ENCODE peak calls at places on chromosomes 4 and X, in nine cellular contexts. S is activated T-helper 1 cell treated with Interleukin-2 at 50 U/mL for 16 hours; I is HEK293T; D is T-cell; L is cardiac fibroblast; T is GM12865; G is kidney tubule cell; Q is activated CD4-positive, alpha-beta T cell treated with anti-CD3 and anti-CD28 coated beads, Interleukin-2, amount 50 U/mL, for 4 hours; E is nucleus accumbens. N is an unnamed sample.
A peak's percentile ranks its signal among the peaks of the same experiment; 100 is the strongest.

GRCh38 chr4:120327276-120327675 is 260.6 kb upstream of the MAD2L1 start:
- DNase-seq in D (no peak), S (no peak), L (no peak), G (no peak), T (no peak), E (no peak), Q (no peak), I (no peak), N (no peak)

GRCh38 chr4:103645991-103646390 is 73.8 kb downstream of the TACR3 start:
- DNase-seq in S (no peak), D (no peak), L (no peak), I (no peak), T (no peak), E (no peak), G (no peak), Q (no peak), N (no peak)

GRCh38 chr4:111492501-111492900 is 652.8 kb upstream of the FAM241A start:
- DNase-seq in T (no peak), L (no peak), I (no peak), Q (no peak), D (no peak), G (no peak), S (no peak), E (no peak), N (no peak)

GRCh38 chr4:48017108-48017527 is 546 bp downstream of the NIPAL1 start:
- DNase-seq in G (peak; percentile 88), E (no peak), Q (peak; percentile 61), T (no peak), D (peak; percentile 2), S (peak; percentile 8), I (peak; percentile 42), L (peak; percentile 64), N (no peak)

GRCh38 chr4:169164669-169165415 is 105.9 kb downstream of the SH3RF1 start:
- DNase-seq in L (peak; percentile 21), G (peak; percentile 83), T (no peak), Q (no peak), D (no peak), S (no peak), E (no peak), I (no peak), N (no peak)

GRCh38 chrX:46626566-46626965 is 53.0 kb downstream of the CHST7 start:
- DNase-seq in Q (no peak), E (no peak), T (peak; percentile 74), S (no peak), D (no peak), I (no peak), L (peak; percentile 24), G (no peak), N (peak; percentile 5)

GRCh38 chr4:78343682-78344081 is 207.9 kb upstream of the ANXA3 start:
- DNase-seq in E (no peak), G (no peak), D (no peak), I (no peak), T (no peak), S (no peak), L (no peak), Q (no peak), N (no peak)

GRCh38 chr4:83709627-83710026 is 173.7 kb downstream of the GPAT3 start:
- DNase-seq in S (no peak), E (no peak), T (no peak), L (no peak), I (no peak), G (peak; percentile 35), D (no peak), Q (no peak), N (no peak)

GRCh38 chr4:106594291-106594952 is 225.8 kb upstream of the GIMD1 start:
- DNase-seq in G (peak; percentile 23), Q (no peak), D (no peak), I (no peak), T (no peak), E (no peak), L (no peak), S (no peak), N (no peak)

GRCh38 chrX:1361275-1361674 is 24.7 kb downstream of the IL3RA start:
- DNase-seq in I (no peak), E (no peak), L (no peak), D (no peak), T (no peak), Q (no peak), G (no peak), S (no peak), N (no peak)

GRCh38 chr4:121898150-121898549 is 27.9 kb upstream of the BBS7 start:
- DNase-seq in G (peak; percentile 4), E (no peak), I (no peak), L (no peak), T (peak; percentile 13), D (peak; percentile 16), Q (no peak), S (no peak), N (no peak)

GRCh38 chrX:84634201-84634782 is 132.0 kb upstream of the HDX start:
- DNase-seq in I (no peak), T (no peak), D (no peak), Q (no peak), E (no peak), G (no peak), L (no peak), S (no peak), N (no peak)

GRCh38 chrX:1390621-1391369 is 1.1 kb downstream of the SLC25A6 start:
- DNase-seq in Q (no peak), I (no peak), E (no peak), S (no peak), D (no peak), G (no peak), T (no peak), L (no peak), N (no peak)

GRCh38 chrX:39757971-39758370 is 339.8 kb downstream of the BCOR start:
- DNase-seq in S (no peak), E (no peak), Q (no peak), L (peak; percentile 82), D (no peak), I (no peak), T (no peak), G (peak; percentile 28), N (no peak)

GRCh38 chrX:117996918-117997480 is 119.6 kb downstream of the KLHL13 start:
- DNase-seq in D (no peak), T (peak; percentile 19), L (no peak), E (no peak), I (no peak), G (peak; percentile 28), Q (no peak), S (no peak), N (no peak)

GRCh38 chrX:40008841-40009461 is 88.8 kb downstream of the BCOR start:
- DNase-seq in Q (no peak), I (no peak), E (no peak), G (peak; percentile 18), S (no peak), L (peak; percentile 13), T (peak; percentile 41), D (no peak), N (no peak)

GRCh38 chr4:29540439-29541102 is 1179.6 kb upstream of the PCDH7 start:
- DNase-seq in E (no peak), S (no peak), L (no peak), Q (no peak), T (no peak), I (no peak), D (no peak), G (no peak), N (no peak)

GRCh38 chr4:24024597-24024996 is 134.8 kb upstream of the PPARGC1A start:
- DNase-seq in G (no peak), I (no peak), D (no peak), S (no peak), L (peak; percentile 65), Q (no peak), T (no peak), E (no peak), N (no peak)

GRCh38 chrX:16771483-16772398 is 14.5 kb upstream of the TXLNG start:
- DNase-seq in Q (no peak), D (no peak), I (peak; percentile 74), E (no peak), L (peak; percentile 75), T (peak; percentile 73), G (peak; percentile 92), S (no peak), N (no peak)

GRCh38 chr4:72375050-72375736 is 193.8 kb downstream of the ADAMTS3 start:
- DNase-seq in Q (no peak), S (no peak), G (peak; percentile 84), L (peak; percentile 46), E (no peak), T (no peak), I (no peak), D (no peak), N (no peak)

GRCh38 chr4:85725727-85726170 is 250.8 kb downstream of the ARHGAP24 start:
- DNase-seq in T (peak; percentile 75), E (no peak), D (no peak), G (peak; percentile 34), L (peak; percentile 77), I (no peak), Q (no peak), S (no peak), N (no peak)

GRCh38 chr4:36386691-36387090 is 105.3 kb downstream of the DTHD1 start:
- DNase-seq in I (no peak), L (no peak), D (no peak), S (no peak), T (no peak), G (no peak), Q (no peak), E (no peak), N (no peak)

GRCh38 chrX:9788908-9789307 is 2.7 kb downstream of the SHROOM2 start:
- DNase-seq in G (no peak), E (no peak), I (no peak), D (no peak), L (peak; percentile 57), Q (no peak), S (no peak), T (no peak), N (no peak)

GRCh38 chrX:74234829-74235228 is 69.2 kb upstream of the ZCCHC13 start:
- DNase-seq in T (no peak), I (no peak), S (no peak), E (no peak), L (no peak), Q (no peak), G (no peak), D (no peak), N (no peak)

GRCh38 chr4:182914357-182914756 is 2.8 kb downstream of the DCTD start:
- DNase-seq in L (no peak), I (no peak), Q (no peak), D (no peak), T (no peak), S (no peak), G (no peak), E (no peak), N (no peak)

N was measured in T-helper 22 cell.